ENCODE peak calls at places on chromosomes 11 and 22, in eight cellular contexts. B, P, K, I, H, L, R and M are unnamed samples.

GRCh38 chr22:29080061-29080975 is 7.5 kb downstream of the KREMEN1 start:
- DNase-seq in R (no peak), H (peak), K (no peak), L (no peak), B (no peak), I (no peak), P (no peak), M (no peak)

GRCh38 chr11:130390071-130390758 is 38.2 kb downstream of the ADAMTS8 start:
- DNase-seq in I (no peak), K (peak), H (peak), P (peak), L (no peak), B (peak), R (no peak), M (peak)

GRCh38 chr22:38230108-38230825 is 28.5 kb downstream of the MAFF start:
- DNase-seq in B (peak), R (no peak), H (peak), P (peak), L (no peak), I (peak), K (no peak), M (no peak)

GRCh38 chr11:59145534-59145933 is 2.9 kb downstream of the FAM111A start:
- DNase-seq in H (peak), P (peak), K (no peak), B (no peak), R (no peak), I (no peak), L (no peak), M (peak)

GRCh38 chr11:95925011-95925410 is 1.1 kb upstream of the MTMR2 start:
- DNase-seq in P (peak), B (no peak), H (peak), R (no peak), K (no peak), L (no peak), I (no peak), M (peak)

GRCh38 chr11:131886201-131886600 is 515.8 kb downstream of the NTM start:
- DNase-seq in L (no peak), I (no peak), H (peak), P (peak), K (no peak), R (no peak), B (no peak), M (no peak)

GRCh38 chr11:133934599-133935550 is 21.9 kb downstream of the IGSF9B start:
- DNase-seq in P (peak), I (no peak), L (no peak), H (peak), K (no peak), B (peak), R (peak), M (peak)

GRCh38 chr22:43090130-43090789 is 1.1 kb upstream of the TTLL1 start:
- DNase-seq in L (no peak), R (no peak), I (no peak), B (peak), K (peak), H (peak), P (peak), M (peak)

GRCh38 chr11:114228401-114229061 is 67.7 kb upstream of the NNMT start:
- DNase-seq in I (no peak), P (peak), B (no peak), R (peak), L (no peak), H (no peak), K (no peak), M (no peak)

GRCh38 chr11:35747638-35748037 is 85.1 kb downstream of the TRIM44 start:
- DNase-seq in P (no peak), K (peak), I (no peak), H (no peak), L (no peak), R (no peak), B (peak), M (no peak)

GRCh38 chr11:46987183-46987582 is 50.6 kb downstream of the CSTPP1 start:
- DNase-seq in P (no peak), I (no peak), K (no peak), B (no peak), R (no peak), H (peak), L (no peak), M (peak)

GRCh38 chr11:67024410-67024809 is 1.5 kb downstream of the SYT12 start:
- DNase-seq in H (no peak), B (no peak), R (no peak), P (no peak), I (no peak), L (peak), K (no peak), M (no peak)